ENCODE peak calls at places on chromosomes 7 and 10, in eight cellular contexts. H, V, I, J, N, M, G and F are unnamed samples.
A peak's percentile ranks its signal among the peaks of the same experiment; 100 is the strongest.

GRCh38 chr10:70331486-70332268 is 47.9 kb upstream of the NPFFR1 start:
- DNase-seq in H (no peak), V (no peak), I (no peak), J (peak; percentile 55), N (peak; percentile 70), M (peak; percentile 99), G (peak; percentile 96), F (no peak)

GRCh38 chr10:13877154-13877909 is 290.6 kb downstream of the PRPF18 start:
- DNase-seq in H (no peak), V (no peak), I (no peak), J (no peak), N (peak; percentile 81), M (peak; percentile 27), G (peak; percentile 69), F (no peak)

GRCh38 chr7:33888206-33888605 is 17.1 kb upstream of the BMPER start:
- DNase-seq in H (no peak), V (no peak), I (no peak), J (no peak), N (no peak), M (peak; percentile 49), G (no peak), F (no peak)

GRCh38 chr10:133439517-133440461 is 14.0 kb upstream of the SCART1 start:
- DNase-seq in H (no peak), V (no peak), I (peak; percentile 60), J (no peak), N (no peak), M (no peak), G (no peak), F (no peak)

GRCh38 chr10:93598157-93598556 is 2.9 kb downstream of the RBP4 start:
- DNase-seq in H (no peak), V (no peak), I (no peak), J (no peak), N (no peak), M (peak; percentile 6), G (no peak), F (no peak)

GRCh38 chr7:144488977-144489376 is 85.5 kb upstream of the NOBOX start:
- DNase-seq in H (no peak), V (no peak), I (no peak), J (no peak), N (no peak), M (no peak), G (no peak), F (no peak)

GRCh38 chr10:11401314-11402222 is 209.9 kb downstream of the USP6NL start:
- DNase-seq in H (peak; percentile 8), V (no peak), I (no peak), J (no peak), N (no peak), M (no peak), G (no peak), F (no peak)

GRCh38 chr7:84686373-84686772 is 491.8 kb upstream of the SEMA3A start:
- DNase-seq in H (no peak), V (no peak), I (no peak), J (no peak), N (no peak), M (peak; percentile 44), G (no peak), F (no peak)

GRCh38 chr10:77675347-77675746 is 37.7 kb upstream of the KCNMA1 start:
- DNase-seq in H (no peak), V (no peak), I (no peak), J (no peak), N (no peak), M (no peak), G (no peak), F (peak; percentile 36)

GRCh38 chr10:93059975-93060886 is at the start of gene CYP26C1:
- DNase-seq in H (no peak), V (no peak), I (no peak), J (no peak), N (no peak), M (no peak), G (no peak), F (no peak)

GRCh38 chr10:29501692-29502091 is 133.1 kb downstream of the SVIL start:
- DNase-seq in H (no peak), V (no peak), I (no peak), J (no peak), N (no peak), M (peak; percentile 77), G (peak; percentile 62), F (no peak)

GRCh38 chr7:9204571-9204970 is 771.2 kb downstream of the NXPH1 start:
- DNase-seq in H (no peak), V (no peak), I (no peak), J (no peak), N (no peak), M (peak; percentile 16), G (no peak), F (no peak)

GRCh38 chr10:18542832-18543231 is 108.6 kb downstream of the NSUN6 start:
- DNase-seq in H (no peak), V (no peak), I (no peak), J (no peak), N (no peak), M (peak; percentile 90), G (peak; percentile 43), F (no peak)

GRCh38 chr7:16942929-16943509 is 61.2 kb upstream of the AGR3 start:
- DNase-seq in H (no peak), V (no peak), I (peak; percentile 57), J (no peak), N (peak; percentile 17), M (no peak), G (no peak), F (no peak)